ENCODE peak calls at places on chromosomes 11 and 22, in five cellular contexts. E is H1, J is HCT116, V is A549, R is K562. Z is an unnamed sample.

GRCh38 chr11:130211781-130212401 is 52.3 kb downstream of the ST14 start:
- DNase-seq in E (no peak), J (no peak), V (no peak), R (no peak), Z (no peak)

GRCh38 chr11:8807544-8808225 is 103.3 kb upstream of the AKIP1 start:
- DNase-seq in E (no peak), J (no peak), V (no peak), R (no peak), Z (peak)

GRCh38 chr11:68314203-68314885 is 2.0 kb downstream of the LRP5 start:
- DNase-seq in E (no peak), J (no peak), V (no peak), R (peak), Z (no peak)

GRCh38 chr22:50683086-50683993 is 10.7 kb downstream of the SHANK3 start:
- DNase-seq in E (no peak), J (no peak), V (no peak), R (no peak), Z (no peak)

GRCh38 chr11:57515332-57516060 is at the start of gene SLC43A1:
- DNase-seq in E (no peak), J (no peak), V (peak), R (peak), Z (peak)

GRCh38 chr11:45232341-45233080 is 53.6 kb downstream of the SYT13 start:
- DNase-seq in E (no peak), J (no peak), V (no peak), R (no peak), Z (no peak)

GRCh38 chr22:23192558-23192957 is 12.2 kb downstream of the BCR start:
- DNase-seq in E (no peak), J (no peak), V (no peak), R (no peak), Z (no peak)

GRCh38 chr11:44313701-44314489 is 4.0 kb upstream of the ALX4 start:
- DNase-seq in E (no peak), J (no peak), V (no peak), R (no peak), Z (no peak)

GRCh38 chr11:73406619-73407018 is 30.4 kb downstream of the RELT start:
- DNase-seq in E (no peak), J (no peak), V (no peak), R (no peak), Z (no peak)

GRCh38 chr22:19779011-19779421 is 18.4 kb downstream of the TBX1 start:
- DNase-seq in E (no peak), J (no peak), V (no peak), R (no peak), Z (no peak)

GRCh38 chr11:34234086-34234740 is 123.6 kb downstream of the ABTB2 start:
- DNase-seq in E (peak), J (peak), V (no peak), R (peak), Z (peak)

GRCh38 chr11:73152861-73153483 is 10.9 kb upstream of the FCHSD2 start:
- DNase-seq in E (no peak), J (no peak), V (no peak), R (no peak), Z (no peak)

GRCh38 chr11:34644669-34645406 is 23.9 kb downstream of the EHF start:
- DNase-seq in E (no peak), J (no peak), V (no peak), R (no peak), Z (peak)

GRCh38 chr22:36384766-36385400 is 2.9 kb downstream of the MYH9 start:
- DNase-seq in E (no peak), J (no peak), V (no peak), R (no peak), Z (no peak)

GRCh38 chr22:46574993-46575914 is 37.8 kb upstream of the CELSR1 start:
- DNase-seq in E (no peak), J (peak), V (peak), R (no peak), Z (no peak)

GRCh38 chr22:17518379-17518778 is 44.9 kb upstream of the SLC25A18 start:
- DNase-seq in E (no peak), J (no peak), V (no peak), R (no peak), Z (no peak)

DNA sequence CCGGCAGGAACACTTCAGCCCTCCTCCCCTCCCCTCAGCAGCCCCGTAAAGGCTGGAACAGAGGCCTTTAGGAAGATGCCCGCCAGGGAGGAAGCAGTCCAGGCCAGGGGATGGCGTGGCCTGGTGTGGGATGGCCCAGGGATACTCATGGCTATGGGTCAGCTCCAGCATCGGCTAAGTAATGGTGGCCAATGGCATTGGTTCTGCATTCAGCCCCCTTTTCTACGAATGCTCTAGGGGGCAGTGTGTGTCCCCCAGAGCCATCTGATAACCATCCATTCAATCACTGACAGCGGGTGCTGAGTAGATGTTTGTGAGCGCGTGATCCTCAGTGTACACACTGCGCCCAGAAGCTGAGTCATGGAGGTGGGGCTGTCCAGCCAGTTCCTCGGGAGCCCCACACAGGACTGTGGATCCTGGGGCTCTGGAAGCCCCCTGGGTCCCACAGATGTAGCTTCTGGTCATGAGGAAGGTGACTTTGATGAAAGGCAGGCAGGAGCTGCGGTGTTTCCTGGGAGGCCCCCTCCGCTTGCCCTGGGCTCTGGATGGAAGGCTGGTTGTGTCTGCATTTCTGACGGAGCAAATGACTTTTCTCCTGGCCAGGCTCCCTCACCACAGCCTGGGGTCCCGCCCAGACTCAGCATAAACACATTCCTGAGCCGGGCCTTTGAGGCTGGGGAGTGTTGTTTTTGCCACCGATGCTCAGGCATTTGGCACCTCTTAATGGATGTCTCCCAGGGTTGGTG is 46.5 kb downstream of the FBLN1 start:
- DNase-seq in E (no peak), J (peak), V (peak), R (peak), Z (peak)
- TF ChIP-seq CEBPB in E (no peak), J (no peak), V (no peak), R (no peak), Z (peak)

GRCh38 chr22:41480397-41480735 is 11.4 kb downstream of the ACO2 start:
- DNase-seq in E (no peak), J (no peak), V (no peak), R (no peak), Z (peak)
- TF ChIP-seq CEBPB in E (no peak), J (no peak), V (no peak), R (no peak), Z (no peak)

DNA sequence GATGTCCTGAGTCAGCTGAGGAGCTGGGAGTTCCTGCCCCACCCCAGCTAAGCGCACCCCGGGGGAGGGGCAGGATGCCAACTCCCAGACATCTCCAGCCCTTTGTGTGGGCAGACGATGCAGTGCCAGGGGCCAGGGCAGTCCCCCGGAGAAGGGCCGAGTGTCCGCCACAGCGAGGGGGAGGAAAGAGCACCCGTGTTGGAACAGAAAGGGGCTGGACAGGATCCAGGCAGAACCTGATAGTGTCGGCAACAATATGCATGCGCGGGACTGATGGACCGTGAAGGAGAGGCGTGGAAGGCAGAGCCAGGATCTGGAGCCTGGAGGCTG is 1434.7 kb downstream of the BRD1 start:
- DNase-seq in E (no peak), J (no peak), V (no peak), R (no peak), Z (no peak)
- TF ChIP-seq CEBPB in E (no peak), J (no peak), V (no peak), R (no peak), Z (no peak)

DNA sequence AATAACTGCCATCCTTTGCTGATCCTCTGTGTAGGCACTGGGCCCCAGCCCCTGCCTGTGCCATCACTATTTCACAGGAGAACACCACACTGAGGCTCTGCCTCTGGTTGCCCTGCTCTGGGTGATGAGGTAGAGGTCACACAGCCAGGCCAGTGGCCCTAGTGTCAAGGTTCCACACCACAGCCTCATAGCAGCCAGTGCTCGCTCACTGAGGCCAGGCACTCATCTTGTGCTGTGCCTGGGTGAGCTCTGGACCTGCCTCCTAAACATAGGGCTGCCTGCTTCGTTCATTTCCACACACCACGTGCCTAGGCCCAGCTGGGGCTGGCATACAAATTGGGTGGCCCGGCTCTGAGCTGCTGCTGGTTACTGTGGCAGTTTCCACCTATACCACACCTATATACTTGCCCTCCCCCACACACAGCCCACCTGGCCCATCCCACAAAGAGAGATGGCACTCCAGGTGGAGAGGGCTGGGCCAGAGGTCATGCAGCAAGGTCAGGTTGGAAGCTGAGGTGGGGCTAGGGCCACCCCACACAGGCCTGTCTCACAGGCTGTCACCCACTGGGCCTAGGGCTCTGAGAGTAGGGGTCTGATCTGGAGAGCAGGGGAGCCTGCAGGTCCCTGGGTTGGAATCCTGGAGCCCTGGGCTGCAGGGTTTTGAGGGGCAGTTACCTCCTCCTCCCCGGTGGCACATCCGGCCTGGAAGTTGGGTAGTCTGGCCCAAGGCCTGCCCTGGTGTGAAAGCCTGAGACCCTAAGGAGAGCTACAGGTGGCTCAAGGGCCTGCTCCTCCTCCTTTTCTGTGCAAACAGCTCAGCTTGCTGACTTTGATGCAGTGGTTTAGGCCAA is 11.2 kb downstream of the KCNQ1OT1 start:
- DNase-seq in E (no peak), J (no peak), V (no peak), R (no peak), Z (no peak)
- TF ChIP-seq CEBPB in E (no peak), J (no peak), V (no peak), R (no peak), Z (no peak)